ENCODE peak calls at places on chromosome X, in ten cellular contexts. G, P, E, A, Z, D, B, X, W and S are unnamed samples.

GRCh38 chrX:140765043-140765784 is 55.7 kb downstream of the LINC00632 start:
- DNase-seq in E (no peak), Z (peak), P (peak), D (no peak), W (no peak), X (no peak), G (no peak), A (no peak), B (no peak), S (peak)

GRCh38 chrX:15242899-15243555 is 26.9 kb downstream of the ASB9 start:
- DNase-seq in G (no peak), X (peak), E (peak), W (peak), B (peak), Z (peak), P (peak), A (no peak), D (peak), S (peak)

GRCh38 chrX:25858273-25858880 is 279.8 kb upstream of the MAGEB18 start:
- DNase-seq in A (no peak), D (no peak), Z (no peak), E (peak), P (no peak), G (no peak), B (no peak), X (no peak), W (no peak), S (peak)

GRCh38 chrX:19121898-19122640 is at the start of gene ADGRG2:
- DNase-seq in Z (peak), A (no peak), G (peak), B (no peak), D (no peak), W (no peak), P (peak), X (no peak), E (no peak), S (peak)

GRCh38 chrX:56764153-56764974 is 35.3 kb downstream of the NBDY start:
- DNase-seq in Z (peak), G (peak), P (peak), B (peak), A (no peak), W (peak), E (peak), X (peak), D (peak), S (peak)

GRCh38 chrX:30910124-30910860 is 21.2 kb upstream of the TAB3 start:
- DNase-seq in E (no peak), X (no peak), P (peak), Z (peak), G (no peak), A (no peak), B (no peak), D (peak), W (no peak), S (no peak)

GRCh38 chrX:8834393-8834792 is 33.2 kb upstream of the FAM9A start:
- DNase-seq in W (no peak), A (no peak), D (no peak), G (no peak), Z (no peak), E (no peak), P (no peak), X (no peak), B (no peak), S (no peak)

GRCh38 chrX:283115-283845 is 2.1 kb downstream of the PLCXD1 start:
- DNase-seq in P (peak), Z (peak), G (peak), X (peak), B (peak), A (peak), W (peak), E (peak), D (peak), S (peak)

GRCh38 chrX:9738146-9738545 is 27.5 kb downstream of the GPR143 start:
- DNase-seq in P (peak), X (no peak), B (no peak), E (no peak), Z (no peak), G (no peak), A (no peak), W (no peak), D (no peak), S (peak)

GRCh38 chrX:13005671-13006473 is 31.0 kb downstream of the TMSB4X start:
- DNase-seq in B (peak), E (no peak), D (no peak), X (peak), A (no peak), G (no peak), Z (peak), P (no peak), W (no peak), S (no peak)

GRCh38 chrX:107849747-107850478 is 24.2 kb downstream of the MID2 start:
- DNase-seq in D (no peak), Z (no peak), B (no peak), E (peak), P (peak), W (no peak), G (no peak), X (no peak), A (no peak), S (peak)

GRCh38 chrX:8960809-8961413 is 73.0 kb downstream of the FAM9B start:
- DNase-seq in E (no peak), Z (no peak), P (no peak), X (no peak), W (no peak), B (no peak), A (no peak), D (no peak), G (no peak), S (no peak)